ENCODE peak calls at places on chromosome 22, in ten cellular contexts. E is HuH-7.5; O is fibroblast of gingiva; U is DMS153; D is central memory CD8-positive, alpha-beta T cell; S is AG08395; N is Kasumi-1; W is substantia nigra; X is HL-60; A is body of pancreas. T is an unnamed sample.

GRCh38 chr22:26967282-26967681 is 309.9 kb downstream of the MIAT start:
- DNase-seq in E (no peak), O (no peak), U (no peak), D (no peak), S (no peak), N (no peak), W (no peak), X (no peak), A (no peak), T (no peak)

GRCh38 chr22:17167486-17167885 is 8.4 kb upstream of the HDHD5 start:
- DNase-seq in E (no peak), O (no peak), U (no peak), D (no peak), S (no peak), N (no peak), W (no peak), X (no peak), A (peak), T (no peak)

GRCh38 chr22:33894036-33894435 is 26.2 kb downstream of the LARGE1 start:
- DNase-seq in E (no peak), O (no peak), U (no peak), D (no peak), S (no peak), N (no peak), W (no peak), X (no peak), A (no peak), T (no peak)

GRCh38 chr22:46537221-46537945 is at the start of gene CELSR1:
- DNase-seq in E (peak), O (no peak), U (no peak), D (no peak), S (no peak), N (no peak), W (no peak), X (peak), A (no peak), T (no peak)

GRCh38 chr22:50184541-50185383 is 951 bp upstream of the TRABD start:
- DNase-seq in E (no peak), O (no peak), U (no peak), D (no peak), S (no peak), N (no peak), W (no peak), X (no peak), A (peak), T (no peak)

GRCh38 chr22:26718905-26719304 is 61.5 kb downstream of the MIAT start:
- DNase-seq in E (no peak), O (peak), U (no peak), D (no peak), S (peak), N (no peak), W (no peak), X (no peak), A (no peak), T (peak)

GRCh38 chr22:20569059-20570058 is 61.9 kb downstream of the MED15 start:
- DNase-seq in E (no peak), O (peak), U (no peak), D (peak), S (peak), N (no peak), W (no peak), X (peak), A (peak), T (peak)

GRCh38 chr22:48098243-48098935 is 1335.9 kb downstream of the TBC1D22A start:
- DNase-seq in E (no peak), O (no peak), U (no peak), D (peak), S (no peak), N (peak), W (no peak), X (peak), A (no peak), T (no peak)

GRCh38 chr22:49724030-49724892 is 103.4 kb downstream of the BRD1 start:
- DNase-seq in E (peak), O (no peak), U (peak), D (no peak), S (no peak), N (no peak), W (no peak), X (peak), A (no peak), T (no peak)

GRCh38 chr22:36864454-36865215 is 3.8 kb downstream of the NCF4 start:
- DNase-seq in E (no peak), O (no peak), U (no peak), D (no peak), S (no peak), N (no peak), W (no peak), X (no peak), A (no peak), T (no peak)

GRCh38 chr22:40058265-40058664 is 63.5 kb downstream of the FAM83F start:
- DNase-seq in E (no peak), O (no peak), U (no peak), D (no peak), S (no peak), N (peak), W (no peak), X (peak), A (no peak), T (no peak)

GRCh38 chr22:30742291-30743256 is 47.9 kb downstream of the OSBP2 start:
- DNase-seq in E (no peak), O (peak), U (no peak), D (no peak), S (no peak), N (no peak), W (no peak), X (no peak), A (no peak), T (no peak)

GRCh38 chr22:37746366-37747089 is 49.7 kb downstream of the TRIOBP start:
- DNase-seq in E (no peak), O (no peak), U (no peak), D (no peak), S (no peak), N (no peak), W (no peak), X (no peak), A (peak), T (no peak)

GRCh38 chr22:50315289-50316113 is 8.1 kb upstream of the PLXNB2 start:
- DNase-seq in E (peak), O (no peak), U (no peak), D (no peak), S (no peak), N (no peak), W (no peak), X (no peak), A (no peak), T (no peak)